ENCODE peak calls at places on chromosomes 6 and 20, in ten cellular contexts. R is AG04450, G is AG08395, I is fibroblast of the aortic adventitia, P is Kasumi-1, D is mesendoderm, Y is lower lobe of right lung, V is breast epithelium, F is HT-29, S is DMS 273 treated with DMSO at 0.1 percent for 48 hours. Z is an unnamed sample.
A peak's percentile ranks its signal among the peaks of the same experiment; 100 is the strongest.

GRCh38 chr6:155310596-155310995 is 3.7 kb downstream of the TFB1M start:
- DNase-seq in R (no peak), G (no peak), I (no peak), P (no peak), D (no peak), Y (no peak), V (no peak), F (no peak), S (no peak), Z (no peak)

GRCh38 chr6:16095180-16095579 is 33.7 kb upstream of the MYLIP start:
- DNase-seq in R (no peak), G (peak; percentile 14), I (no peak), P (peak; percentile 14), D (no peak), Y (no peak), V (no peak), F (no peak), S (no peak), Z (no peak)

GRCh38 chr20:57065646-57066045 is 200.8 kb downstream of the BMP7 start:
- DNase-seq in R (no peak), G (no peak), I (no peak), P (no peak), D (peak; percentile 23), Y (no peak), V (no peak), F (no peak), S (no peak), Z (no peak)

GRCh38 chr20:32155017-32155965 is 45.8 kb downstream of the TM9SF4 start:
- DNase-seq in R (peak; percentile 29), G (peak; percentile 82), I (peak; percentile 87), P (peak; percentile 75), D (peak; percentile 83), Y (peak; percentile 91), V (peak; percentile 55), F (peak; percentile 42), S (no peak), Z (peak; percentile 38)

GRCh38 chr6:56555438-56555872 is 87.2 kb downstream of the DST start:
- DNase-seq in R (no peak), G (peak; percentile 26), I (peak; percentile 81), P (no peak), D (peak; percentile 41), Y (no peak), V (no peak), F (no peak), S (no peak), Z (no peak)

GRCh38 chr6:45118684-45119230 is 209.4 kb upstream of the RUNX2 start:
- DNase-seq in R (no peak), G (no peak), I (no peak), P (no peak), D (no peak), Y (no peak), V (no peak), F (no peak), S (no peak), Z (no peak)

GRCh38 chr6:138726066-138727060 is 47.2 kb upstream of the CCDC28A start:
- DNase-seq in R (no peak), G (no peak), I (no peak), P (no peak), D (no peak), Y (no peak), V (no peak), F (no peak), S (no peak), Z (no peak)

GRCh38 chr20:528923-529594 is 14.5 kb downstream of the CSNK2A1 start:
- DNase-seq in R (peak; percentile 51), G (peak; percentile 47), I (peak; percentile 82), P (no peak), D (peak; percentile 18), Y (no peak), V (no peak), F (no peak), S (no peak), Z (peak; percentile 17)

GRCh38 chr6:111841822-111842221 is 31.4 kb downstream of the FYN start:
- DNase-seq in R (no peak), G (no peak), I (peak; percentile 90), P (peak; percentile 66), D (no peak), Y (no peak), V (no peak), F (no peak), S (no peak), Z (no peak)

GRCh38 chr6:140623498-140623897 is 1249.0 kb upstream of the CITED2 start:
- DNase-seq in R (peak; percentile 61), G (peak; percentile 39), I (peak; percentile 98), P (no peak), D (no peak), Y (no peak), V (no peak), F (no peak), S (no peak), Z (peak; percentile 77)

GRCh38 chr6:12327391-12327790 is 37.2 kb downstream of the EDN1 start:
- DNase-seq in R (no peak), G (peak; percentile 59), I (peak; percentile 28), P (no peak), D (no peak), Y (no peak), V (no peak), F (no peak), S (no peak), Z (no peak)

GRCh38 chr6:133977983-133978895 is 25.2 kb downstream of the TBPL1 start:
- DNase-seq in R (peak; percentile 34), G (peak; percentile 38), I (peak; percentile 86), P (no peak), D (no peak), Y (no peak), V (no peak), F (peak; percentile 52), S (peak; percentile 96), Z (peak; percentile 70)

GRCh38 chr6:28634758-28635546 is 109.3 kb downstream of the GPX5 start:
- DNase-seq in R (no peak), G (peak; percentile 11), I (peak; percentile 6), P (no peak), D (peak; percentile 89), Y (no peak), V (no peak), F (no peak), S (peak; percentile 51), Z (no peak)

GRCh38 chr20:50607850-50608749 is 83.2 kb downstream of the RIPOR3 start:
- DNase-seq in R (no peak), G (no peak), I (no peak), P (no peak), D (no peak), Y (no peak), V (no peak), F (no peak), S (no peak), Z (no peak)

GRCh38 chr6:69631552-69632346 is 165.1 kb downstream of the LMBRD1 start:
- DNase-seq in R (no peak), G (no peak), I (no peak), P (no peak), D (no peak), Y (no peak), V (no peak), F (no peak), S (no peak), Z (no peak)

GRCh38 chr6:18328549-18328922 is 58.6 kb upstream of the RNF144B start:
- DNase-seq in R (no peak), G (no peak), I (no peak), P (no peak), D (no peak), Y (no peak), V (no peak), F (no peak), S (no peak), Z (no peak)

GRCh38 chr6:15023448-15023847 is 222.4 kb upstream of the JARID2 start:
- DNase-seq in R (no peak), G (no peak), I (no peak), P (no peak), D (peak; percentile 51), Y (no peak), V (no peak), F (no peak), S (no peak), Z (no peak)

GRCh38 chr20:53660078-53660909 is 66.7 kb upstream of the ZNF217 start:
- DNase-seq in R (no peak), G (no peak), I (peak; percentile 51), P (no peak), D (no peak), Y (no peak), V (no peak), F (no peak), S (no peak), Z (no peak)

GRCh38 chr20:1267161-1267560 is 1.1 kb downstream of the SNPH start:
- DNase-seq in R (no peak), G (no peak), I (no peak), P (no peak), D (no peak), Y (no peak), V (no peak), F (no peak), S (no peak), Z (no peak)

GRCh38 chr6:134626131-134626530 is 308.2 kb upstream of the SGK1 start:
- DNase-seq in R (no peak), G (no peak), I (peak; percentile 41), P (no peak), D (no peak), Y (no peak), V (peak; percentile 49), F (no peak), S (no peak), Z (no peak)

GRCh38 chr6:31092769-31093505 is 19.4 kb downstream of the C6orf15 start:
- DNase-seq in R (no peak), G (no peak), I (no peak), P (no peak), D (no peak), Y (no peak), V (no peak), F (no peak), S (no peak), Z (no peak)

GRCh38 chr20:44743916-44744655 is 1.6 kb upstream of the KCNK15 start:
- DNase-seq in R (no peak), G (no peak), I (no peak), P (no peak), D (no peak), Y (no peak), V (no peak), F (no peak), S (no peak), Z (no peak)

GRCh38 chr20:17533396-17533795 is 2.2 kb upstream of the BFSP1 start:
- DNase-seq in R (no peak), G (peak; percentile 60), I (peak; percentile 64), P (peak; percentile 44), D (peak; percentile 93), Y (no peak), V (no peak), F (peak; percentile 27), S (no peak), Z (no peak)

GRCh38 chr20:59013031-59013951 is 5.9 kb upstream of the TUBB1 start:
- DNase-seq in R (no peak), G (no peak), I (no peak), P (no peak), D (no peak), Y (no peak), V (no peak), F (no peak), S (no peak), Z (no peak)

GRCh38 chr6:52482903-52483670 is 62.9 kb downstream of the EFHC1 start:
- DNase-seq in R (no peak), G (no peak), I (no peak), P (no peak), D (no peak), Y (no peak), V (no peak), F (peak; percentile 33), S (peak; percentile 29), Z (no peak)

GRCh38 chr20:7841967-7842301 is 98.3 kb downstream of the HAO1 start:
- DNase-seq in R (peak; percentile 51), G (peak; percentile 83), I (peak; percentile 97), P (no peak), D (peak; percentile 51), Y (no peak), V (no peak), F (no peak), S (no peak), Z (peak; percentile 75)

GRCh38 chr20:51900443-51900842 is 98.1 kb upstream of the SALL4 start:
- DNase-seq in R (no peak), G (no peak), I (no peak), P (no peak), D (no peak), Y (no peak), V (no peak), F (no peak), S (no peak), Z (no peak)

GRCh38 chr6:41022294-41022693 is 16.7 kb downstream of the UNC5CL start:
- DNase-seq in R (no peak), G (no peak), I (peak; percentile 43), P (no peak), D (no peak), Y (no peak), V (no peak), F (no peak), S (no peak), Z (peak; percentile 14)